ENCODE peak calls at places on chromosomes 2 and 18, in seven cellular contexts. U is ovary, A is neural progenitor cell, P is GM23338, O is heart right ventricle, L is A549, D is aorta. S is an unnamed sample. For H3K4me1, the result is how much of the 10 kb centered on the place peaks cover.

GRCh38 chr2:130245976-130246375 is 47.7 kb upstream of the TUBA3E start:
- DNase-seq in U (no peak), A (no peak), P (no peak), O (no peak), L (no peak), D (no peak), S (no peak)

GRCh38 chr2:29444150-29444549 is 328.9 kb downstream of the CLIP4 start:
- DNase-seq in U (no peak), A (no peak), P (no peak), O (peak), L (no peak), D (no peak), S (no peak)

GRCh38 chr2:138421315-138421970 is 80.1 kb upstream of the SPOPL start:
- DNase-seq in U (no peak), A (no peak), P (no peak), O (no peak), L (peak), D (no peak), S (no peak)

GRCh38 chr2:231795525-231796327 is 9.5 kb downstream of the COPS7B start:
- DNase-seq in U (no peak), A (peak), P (peak), O (no peak), L (peak), D (no peak), S (no peak)

GRCh38 chr2:72778410-72778809 is 47.4 kb downstream of the EXOC6B start:
- DNase-seq in U (no peak), A (no peak), P (no peak), O (no peak), L (peak), D (no peak), S (no peak)

GRCh38 chr2:11406492-11407381 is 59.2 kb downstream of the E2F6 start:
- DNase-seq in U (peak), A (no peak), P (peak), O (peak), L (no peak), D (peak), S (peak)

GRCh38 chr18:44033144-44033543 is 647.5 kb upstream of the SETBP1 start:
- DNase-seq in U (no peak), A (peak), P (no peak), O (no peak), L (no peak), D (no peak), S (no peak)

GRCh38 chr2:19746611-19747309 is 155.0 kb downstream of the TTC32 start:
- DNase-seq in U (no peak), A (peak), P (peak), O (peak), L (peak), D (no peak), S (no peak)

GRCh38 chr2:37890893-37891495 is 34.1 kb upstream of the RMDN2 start:
- DNase-seq in U (peak), A (peak), P (peak), O (peak), L (peak), D (peak), S (peak)

GRCh38 chr18:41389936-41390667 is 564.9 kb upstream of the PIK3C3 start:
- DNase-seq in U (no peak), A (no peak), P (no peak), O (no peak), L (no peak), D (no peak), S (no peak)

GRCh38 chr2:32572030-32572429 is 55.8 kb upstream of the TTC27 start:
- DNase-seq in U (no peak), A (no peak), P (no peak), O (no peak), L (no peak), D (no peak), S (no peak)

GRCh38 chr2:223995569-223995968 is 38.3 kb downstream of the MRPL44 start:
- DNase-seq in U (no peak), A (no peak), P (no peak), O (no peak), L (no peak), D (no peak), S (no peak)

GRCh38 chr18:79573921-79574491 is 105.6 kb upstream of the CTDP1 start:
- DNase-seq in U (peak), A (no peak), P (no peak), O (no peak), L (no peak), D (peak), S (peak)

GRCh38 chr2:106075038-106075437 is 119.1 kb downstream of the UXS1 start:
- DNase-seq in U (no peak), A (no peak), P (no peak), O (no peak), L (no peak), D (no peak), S (no peak)

GRCh38 chr2:37560241-37560848 is 111.1 kb downstream of the CDC42EP3 start:
- DNase-seq in U (no peak), A (no peak), P (no peak), O (no peak), L (no peak), D (no peak), S (no peak)

GRCh38 chr18:25726278-25726677 is 364.1 kb downstream of the SS18 start:
- DNase-seq in U (no peak), A (no peak), P (peak), O (no peak), L (no peak), D (no peak), S (no peak)

GRCh38 chr2:36530983-36531354 is 67.0 kb downstream of the FEZ2 start:
- DNase-seq in U (no peak), A (no peak), P (peak), O (no peak), L (no peak), D (no peak), S (no peak)

GRCh38 chr2:174615951-174616436 is 18.4 kb upstream of the WIPF1 start:
- DNase-seq in U (no peak), A (no peak), P (no peak), O (no peak), L (no peak), D (no peak), S (no peak)

GRCh38 chr2:50469784-50470183 is 562.1 kb downstream of the NRXN1 start:
- DNase-seq in U (no peak), A (peak), P (peak), O (no peak), L (no peak), D (no peak), S (no peak)

DNA sequence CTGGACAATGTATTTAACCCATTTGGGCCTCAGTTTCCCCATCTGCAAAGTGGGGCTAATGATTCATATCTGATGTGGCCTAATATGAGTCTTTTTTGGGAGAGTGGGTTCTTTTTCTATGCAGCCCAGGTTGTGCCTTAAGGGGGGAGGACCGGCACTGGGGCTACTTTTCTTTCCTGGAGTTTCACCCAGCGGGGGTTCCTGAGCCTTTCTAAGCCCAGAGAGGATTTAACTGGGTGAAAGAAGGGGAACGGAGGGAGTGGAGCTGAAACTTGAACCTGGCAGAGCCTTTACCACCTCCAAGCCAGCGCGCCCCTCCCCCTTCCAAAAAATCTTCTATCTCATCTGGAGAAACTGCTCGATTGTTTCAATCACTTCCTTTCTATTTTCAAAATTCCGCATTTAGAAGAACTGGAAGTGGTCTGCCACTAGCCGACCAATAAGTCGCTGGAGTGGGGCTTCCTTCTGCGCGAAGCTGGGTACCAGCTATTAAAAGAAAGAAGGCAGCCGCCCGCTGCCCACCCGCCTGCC is 205.0 kb upstream of the SMAD2 start:
- DNase-seq in U (no peak), A (no peak), P (peak), O (no peak), L (no peak), D (no peak), S (no peak)
- H3K4me3 ChIP-seq in U (peak), A (peak), P (peak), O (peak), L (peak), D (peak), S (peak)

GRCh38 chr2:42112418-42112817 is 56.7 kb upstream of the EML4 start:
- DNase-seq in U (no peak), A (no peak), P (no peak), O (no peak), L (no peak), D (no peak), S (no peak)
- H3K4me1 ChIP-seq in U (under half), A (under half), P (under half), O (under half), L (under half), D (under half), S (under half)

DNA sequence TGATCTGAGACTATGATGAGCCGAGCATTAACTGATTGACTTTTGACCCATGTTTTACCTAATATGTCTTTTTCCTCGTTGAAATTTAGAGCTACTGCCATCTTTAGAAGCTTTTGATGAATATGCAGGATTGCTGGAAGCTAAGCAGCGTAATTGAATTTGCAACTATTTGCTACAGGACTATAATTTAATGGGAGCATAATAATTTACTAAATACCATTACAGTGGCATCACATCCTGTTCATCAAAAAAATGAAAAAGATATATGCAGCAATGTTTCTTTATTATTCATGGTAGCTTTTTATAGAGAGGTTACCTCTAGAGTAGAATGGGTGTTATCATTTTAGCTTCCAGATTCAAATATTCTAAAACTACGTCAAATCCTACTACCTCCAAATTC is 510.9 kb upstream of the ID2 start:
- DNase-seq in U (no peak), A (no peak), P (no peak), O (no peak), L (no peak), D (no peak), S (no peak)
- H3K4me3 ChIP-seq in U (no peak), A (no peak), P (no peak), O (no peak), L (no peak), D (no peak), S (no peak)

DNA sequence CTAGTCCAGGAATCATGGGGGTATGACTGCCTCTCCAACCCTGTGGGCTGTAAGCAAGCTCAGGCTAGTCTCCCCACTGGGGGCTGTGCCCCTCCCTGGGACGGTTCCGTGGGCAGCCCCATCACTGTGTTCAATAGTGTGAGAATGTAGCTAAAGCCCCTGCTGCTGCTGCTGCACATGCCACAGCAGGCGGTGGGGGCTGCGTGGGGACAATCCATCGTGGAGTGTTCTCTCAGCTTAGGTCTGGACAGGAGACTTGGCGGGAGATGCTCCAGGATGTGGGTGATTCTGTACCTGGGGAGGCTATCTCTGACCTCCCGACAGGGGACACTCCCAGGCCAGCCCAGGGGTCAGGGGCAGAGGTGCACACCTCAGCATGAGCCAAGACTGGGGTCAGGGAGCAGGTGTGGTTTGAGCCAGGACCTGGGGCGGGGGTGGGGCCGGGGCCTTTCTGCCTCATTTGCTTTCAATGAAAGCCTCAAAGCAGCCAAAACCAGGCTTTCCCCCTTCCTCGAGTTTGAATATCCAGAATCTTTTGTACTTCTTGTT is 10.2 kb downstream of the PKDCC start:
- DNase-seq in U (peak), A (peak), P (no peak), O (no peak), L (no peak), D (no peak), S (no peak)
- H3K4me1 ChIP-seq in U (under half), A (half or more), P (under half), O (half or more), L (half or more), D (under half), S (under half)

GRCh38 chr2:43192939-43193651 is 33.3 kb downstream of the ZFP36L2 start:
- DNase-seq in U (no peak), A (no peak), P (no peak), O (no peak), L (no peak), D (no peak), S (no peak)

GRCh38 chr2:43193652-43193995 is 32.8 kb downstream of the ZFP36L2 start:
- DNase-seq in U (no peak), A (no peak), P (no peak), O (no peak), L (no peak), D (no peak), S (no peak)

GRCh38 chr2:43196773-43197567 is 29.4 kb downstream of the ZFP36L2 start:
- DNase-seq in U (no peak), A (no peak), P (no peak), O (no peak), L (no peak), D (no peak), S (no peak)

GRCh38 chr2:43192039-43192438 is 34.4 kb downstream of the ZFP36L2 start:
- DNase-seq in U (no peak), A (no peak), P (peak), O (no peak), L (no peak), D (no peak), S (no peak)

GRCh38 chr2:43193996-43194869 is 32.2 kb downstream of the ZFP36L2 start:
- DNase-seq in U (no peak), A (no peak), P (no peak), O (no peak), L (peak), D (no peak), S (no peak)
- H3K4me3 ChIP-seq in U (no peak), A (no peak), P (no peak), O (no peak), L (peak), D (no peak), S (no peak)

DNA sequence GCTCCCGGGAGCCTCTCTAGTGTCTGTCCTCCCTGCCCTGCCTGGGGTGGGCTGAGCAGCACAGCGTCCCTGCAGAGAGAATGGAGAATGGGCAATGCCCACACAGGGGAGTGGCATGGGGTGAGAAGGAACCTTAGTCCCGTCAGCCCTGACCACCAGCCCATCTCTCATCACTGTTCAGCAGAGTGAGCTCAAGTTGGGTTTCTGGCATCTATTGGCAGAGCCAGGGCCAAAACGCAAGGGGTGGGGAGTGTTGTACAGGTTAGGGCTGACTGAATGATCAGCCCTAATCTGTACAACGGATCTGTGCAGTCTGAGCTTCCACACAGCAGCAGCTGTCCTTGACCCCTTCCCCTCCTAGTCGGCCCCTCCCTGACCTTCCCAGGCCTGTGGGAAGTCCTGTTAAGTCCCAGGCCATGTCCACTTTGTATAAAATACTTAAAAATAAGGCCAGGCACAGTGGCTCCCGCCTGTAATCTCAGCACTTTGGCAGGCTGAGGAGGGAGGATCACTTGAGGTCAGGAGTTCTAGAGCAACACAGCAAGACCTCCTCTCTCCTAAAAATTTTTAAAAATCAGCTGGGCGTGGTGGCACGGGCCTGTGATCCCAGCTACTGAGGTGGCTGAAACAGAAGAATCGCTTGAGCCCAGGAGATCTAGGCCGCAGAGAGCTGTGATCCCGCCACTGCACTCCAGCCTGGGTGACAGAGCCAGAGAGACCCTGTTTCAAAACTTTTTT is 3.2 kb upstream of the PROC start:
- DNase-seq in U (no peak), A (no peak), P (no peak), O (no peak), L (no peak), D (no peak), S (no peak)
- H3K4me1 ChIP-seq in U (under half), A (under half), P (under half), O (under half), L (half or more), D (under half), S (under half)

DNA sequence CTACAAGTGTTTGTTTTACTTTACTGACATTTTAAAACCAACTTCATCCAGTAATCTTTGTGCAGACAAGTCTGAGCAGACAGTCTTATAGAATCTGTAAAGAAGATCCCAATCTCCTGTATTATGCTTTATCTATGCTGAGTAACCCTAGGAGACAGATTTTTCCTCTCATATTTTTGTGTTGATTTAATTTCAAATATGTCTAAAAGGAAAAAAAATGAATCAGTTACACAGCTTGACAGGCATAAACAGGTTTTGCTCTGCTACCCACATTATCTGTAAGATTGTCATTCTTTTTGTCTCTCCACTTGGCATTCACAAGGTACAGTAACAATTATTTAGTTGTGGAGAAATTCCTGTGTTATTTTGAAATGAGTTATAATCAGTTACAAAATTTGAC is 415.0 kb downstream of the NYAP2 start:
- DNase-seq in U (no peak), A (no peak), P (no peak), O (no peak), L (no peak), D (no peak), S (no peak)
- H3K4me3 ChIP-seq in U (no peak), A (no peak), P (no peak), O (no peak), L (no peak), D (no peak), S (no peak)

DNA sequence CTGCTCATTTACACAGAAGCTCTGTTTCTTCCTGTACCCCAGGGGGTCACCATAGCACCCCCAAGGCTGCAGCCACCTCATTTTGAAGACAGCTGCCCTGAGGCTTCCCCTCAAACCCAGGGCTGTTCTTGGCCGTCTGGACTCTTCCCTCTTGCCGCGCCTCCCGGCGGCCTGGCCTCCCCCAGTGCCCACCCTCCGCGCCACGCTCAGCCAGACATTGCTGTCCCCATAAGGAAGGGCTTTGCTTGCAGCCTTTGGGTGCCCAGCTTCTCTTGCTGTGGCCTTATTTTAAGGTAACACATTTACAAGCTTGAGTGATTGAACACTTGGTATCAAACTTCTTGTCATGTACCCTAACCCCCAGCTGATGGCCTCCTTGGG is 79.0 kb downstream of the STPG4 start:
- DNase-seq in U (no peak), A (no peak), P (no peak), O (no peak), L (no peak), D (no peak), S (no peak)
- H3K4me1 ChIP-seq in U (under half), A (under half), P (under half), O (half or more), L (half or more), D (under half), S (half or more)

S was measured in sigmoid colon.